ENCODE peak calls at places on chromosomes 11 and 22, in seven cellular contexts. K is PC-9; E is CD4-positive, alpha-beta memory T cell; R is HAP-1; G is adipocyte; A is upper lobe of right lung; X is neural progenitor cell. Z is an unnamed sample.
A peak's percentile ranks its signal among the peaks of the same experiment; 100 is the strongest.

GRCh38 chr11:2100361-2101170 is 38.6 kb downstream of the IGF2 start:
- DNase-seq in K (no peak), G (no peak), E (no peak), R (no peak), X (no peak), A (peak; percentile 70), Z (peak; percentile 61)

GRCh38 chr22:35183917-35184316 is 73.4 kb upstream of the HMGXB4 start:
- DNase-seq in E (no peak), R (no peak), K (no peak), X (no peak), G (no peak), A (no peak), Z (no peak)

GRCh38 chr22:43971112-43971511 is 15.9 kb downstream of the SAMM50 start:
- DNase-seq in G (no peak), X (no peak), R (no peak), A (no peak), K (peak; percentile 10), E (no peak), Z (no peak)

GRCh38 chr11:126604461-126604860 is 249.0 kb downstream of the ST3GAL4 start:
- DNase-seq in K (no peak), E (no peak), R (no peak), G (no peak), A (no peak), X (no peak), Z (no peak)

GRCh38 chr11:37199082-37199481 is 601.0 kb upstream of the RAG2 start:
- DNase-seq in G (no peak), E (no peak), A (no peak), K (no peak), R (no peak), X (no peak), Z (no peak)

GRCh38 chr11:66857234-66857926 is 516 bp downstream of the LRFN4 start:
- DNase-seq in X (peak; percentile 44), A (no peak), E (no peak), G (no peak), K (no peak), R (peak; percentile 41), Z (no peak)

GRCh38 chr22:42080287-42080686 is 787 bp downstream of the SMDT1 start:
- DNase-seq in K (no peak), X (peak; percentile 45), A (peak; percentile 62), R (peak; percentile 49), E (no peak), G (peak; percentile 72), Z (no peak)

GRCh38 chr11:86099727-86100320 is 30.9 kb upstream of the PICALM start:
- DNase-seq in K (peak; percentile 98), R (no peak), A (no peak), E (no peak), G (no peak), X (no peak), Z (no peak)

GRCh38 chr11:60459345-60459744 is 3.7 kb downstream of the MS4A1 start:
- DNase-seq in G (no peak), X (no peak), E (no peak), K (no peak), R (no peak), A (no peak), Z (no peak)

GRCh38 chr11:108768370-108768769 is 103.5 kb downstream of the DDX10 start:
- DNase-seq in K (no peak), X (no peak), G (no peak), R (no peak), A (no peak), E (no peak), Z (no peak)

GRCh38 chr22:49734390-49734789 is 93.3 kb downstream of the BRD1 start:
- DNase-seq in R (no peak), E (no peak), G (no peak), K (no peak), X (no peak), A (peak; percentile 55), Z (no peak)

GRCh38 chr22:46631113-46631512 is 10.9 kb downstream of the GRAMD4 start:
- DNase-seq in G (no peak), E (no peak), X (no peak), R (no peak), K (no peak), A (no peak), Z (no peak)

GRCh38 chr22:35367331-35367886 is 13.5 kb upstream of the HMOX1 start:
- DNase-seq in E (no peak), A (peak; percentile 66), X (no peak), K (no peak), R (no peak), G (no peak), Z (no peak)

GRCh38 chr11:106706355-106706754 is 311.9 kb downstream of the GUCY1A2 start:
- DNase-seq in X (no peak), E (no peak), A (no peak), K (peak; percentile 98), R (no peak), G (peak; percentile 45), Z (no peak)

GRCh38 chr11:14537134-14537599 is 17.0 kb upstream of the PSMA1 start:
- DNase-seq in A (no peak), X (peak; percentile 50), R (peak; percentile 47), G (peak; percentile 68), K (no peak), E (peak; percentile 68), Z (no peak)

GRCh38 chr11:45827123-45827522 is 20.2 kb upstream of the CRY2 start:
- DNase-seq in E (no peak), A (no peak), G (no peak), R (no peak), X (no peak), K (no peak), Z (no peak)

GRCh38 chr11:4546876-4547275 is 1.9 kb downstream of the OR52M1 start:
- DNase-seq in G (no peak), E (no peak), K (no peak), X (no peak), R (no peak), A (no peak), Z (no peak)

GRCh38 chr11:46381836-46382643 is 571 bp downstream of the MDK start:
- DNase-seq in E (no peak), K (no peak), R (peak; percentile 62), A (no peak), G (no peak), X (peak; percentile 62), Z (no peak)

GRCh38 chr11:2789791-2790580 is 90.2 kb upstream of the KCNQ1OT1 start:
- DNase-seq in K (no peak), R (no peak), E (no peak), A (peak; percentile 42), X (no peak), G (no peak), Z (peak; percentile 45)

GRCh38 chr11:64387916-64388315 is 29.0 kb downstream of the RPS6KA4 start:
- DNase-seq in X (no peak), A (no peak), K (no peak), R (no peak), G (no peak), E (no peak), Z (no peak)

GRCh38 chr11:65779919-65780769 is 632 bp downstream of the AP5B1 start:
- DNase-seq in K (peak; percentile 62), E (peak; percentile 77), R (peak; percentile 86), G (peak; percentile 94), X (peak; percentile 91), A (peak; percentile 94), Z (peak; percentile 93)

GRCh38 chr11:9344046-9344680 is 29.8 kb upstream of the TMEM41B start:
- DNase-seq in X (peak; percentile 45), K (no peak), R (no peak), E (no peak), A (no peak), G (no peak), Z (no peak)

GRCh38 chr22:25081409-25081824 is 118.2 kb upstream of the CRYBB3 start:
- DNase-seq in K (no peak), G (peak; percentile 19), A (no peak), R (peak; percentile 68), E (peak; percentile 44), X (peak; percentile 58), Z (no peak)

GRCh38 chr11:120400564-120401364 is 64.6 kb downstream of the ARHGEF12 start:
- DNase-seq in A (no peak), K (peak; percentile 98), X (no peak), R (peak; percentile 20), G (peak; percentile 97), E (no peak), Z (no peak)

GRCh38 chr11:33303541-33303940 is 46.4 kb downstream of the HIPK3 start:
- DNase-seq in E (no peak), A (no peak), X (no peak), G (no peak), R (no peak), K (no peak), Z (no peak)

DNA sequence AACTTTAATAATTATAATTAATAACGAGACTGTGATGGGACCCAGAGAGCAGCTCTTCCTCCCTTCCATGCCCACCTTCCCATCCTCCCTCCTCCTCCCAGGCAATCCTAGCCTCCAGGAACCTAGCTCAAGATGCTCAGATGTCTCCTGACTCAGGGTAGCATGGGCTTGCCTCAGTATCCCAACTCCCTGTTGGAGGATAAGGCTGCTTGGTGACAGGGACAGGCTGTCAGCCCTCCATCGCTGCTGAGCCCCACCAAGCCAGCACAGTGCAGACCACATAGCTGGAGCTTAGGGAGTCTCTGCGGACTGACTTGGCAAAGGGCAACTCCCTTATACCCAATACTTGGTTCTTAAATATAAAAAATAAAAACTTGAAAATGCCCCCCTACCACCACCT is 11.5 kb downstream of the MYH9 start:
- DNase-seq in X (no peak), R (no peak), E (no peak), G (no peak), K (no peak), A (no peak), Z (no peak)
- H3K4me3 ChIP-seq in X (no peak overlapping the region), R (no peak overlapping the region), E (peak overlapping the region; percentile 13), G (no peak overlapping the region), K (no peak overlapping the region), A (no peak overlapping the region), Z (no peak overlapping the region)

GRCh38 chr11:91804057-91804456 is 420.6 kb upstream of the FAT3 start:
- DNase-seq in E (no peak), R (peak; percentile 42), G (no peak), X (peak; percentile 66), A (no peak), K (no peak), Z (no peak)
- H3K9me3 ChIP-seq in E (no peaks in the 10 kb centered on the region), R (no peaks in the 10 kb centered on the region), G (no peaks in the 10 kb centered on the region), X (no peaks in the 10 kb centered on the region), A (no peaks in the 10 kb centered on the region), K (no peaks in the 10 kb centered on the region), Z (no peaks in the 10 kb centered on the region)

GRCh38 chr11:79173615-79174014 is 267.2 kb downstream of the TENM4 start:
- DNase-seq in R (peak; percentile 23), A (no peak), K (no peak), X (no peak), G (peak; percentile 71), E (no peak), Z (peak; percentile 50)
- H3K4me3 ChIP-seq in R (no peak overlapping the region), A (no peak overlapping the region), K (no peak overlapping the region), X (no peak overlapping the region), G (peak overlapping the region; percentile 64), E (no peak overlapping the region), Z (no peak overlapping the region)

GRCh38 chr11:127675602-127676001 is 675.0 kb upstream of the KIRREL3 start:
- DNase-seq in X (no peak), G (no peak), R (no peak), E (no peak), A (no peak), K (no peak), Z (no peak)

GRCh38 chr11:127674754-127675153 is 674.2 kb upstream of the KIRREL3 start:
- DNase-seq in X (no peak), G (no peak), A (no peak), E (no peak), R (no peak), K (no peak), Z (no peak)

DNA sequence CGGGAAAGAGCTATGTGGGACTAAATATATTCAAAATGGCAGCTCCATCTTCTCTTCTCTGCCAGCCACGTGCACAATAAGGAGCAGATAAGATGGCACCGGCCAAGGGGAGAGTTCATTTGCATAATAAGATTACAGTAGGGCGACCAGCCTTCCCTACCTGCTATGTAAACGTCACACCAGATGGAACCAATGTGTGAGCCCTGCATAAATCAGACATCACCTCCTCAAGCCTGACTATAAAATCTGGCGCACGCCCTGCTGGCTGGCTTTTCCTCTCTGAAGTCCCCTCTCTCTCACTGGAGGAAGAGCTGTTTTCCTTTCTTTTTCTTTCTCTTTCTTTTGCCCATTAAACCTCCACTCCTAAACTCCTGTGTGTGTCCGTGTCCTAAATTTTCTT is 669.8 kb upstream of the KIRREL3 start:
- DNase-seq in R (no peak), E (no peak), X (no peak), G (no peak), K (no peak), A (no peak), Z (no peak)
- H3K9me3 ChIP-seq in R (no peaks in the 10 kb centered on the region), E (no peaks in the 10 kb centered on the region), X (no peaks in the 10 kb centered on the region), G (no peaks in the 10 kb centered on the region), K (no peaks in the 10 kb centered on the region), A (no peaks in the 10 kb centered on the region), Z (no peaks in the 10 kb centered on the region)

Z was measured in aorta.